ENCODE peak calls at places on chromosome 20, in nine cellular contexts. One of them, this sample, is unnamed.

GRCh38 chr20:1267809-1268374 is 1.8 kb downstream of the SNPH start:
- DNase-seq in GM23248: peak; percentile 12
- DNase-seq in Caki2: no peak
- DNase-seq in AG08395: no peak
- DNase-seq in T-helper 17 cell: no peak
- DNase-seq in stimulated activated CD4-positive, alpha-beta T cell treated with anti-CD3 and anti-CD28 coated beads, Interleukin-2, amount 100 ng/mL, for 4 hours: no peak
- DNase-seq in activated gamma-delta T cell treated with Interleukin-2 at 50 U/mL for 16 hours: no peak
- DNase-seq in activated T-cell treated with anti-CD3 and anti-CD28 coated beads for 24 hours: no peak
- DNase-seq in adipocyte: no peak
- DNase-seq in this sample: no peak

GRCh38 chr20:58512808-58513552 is 2.2 kb downstream of the APCDD1L start:
- DNase-seq in GM23248: peak; percentile 17
- DNase-seq in Caki2: no peak
- DNase-seq in AG08395: no peak
- DNase-seq in T-helper 17 cell: no peak
- DNase-seq in stimulated activated CD4-positive, alpha-beta T cell treated with anti-CD3 and anti-CD28 coated beads, Interleukin-2, amount 100 ng/mL, for 4 hours: no peak
- DNase-seq in activated gamma-delta T cell treated with Interleukin-2 at 50 U/mL for 16 hours: no peak
- DNase-seq in activated T-cell treated with anti-CD3 and anti-CD28 coated beads for 24 hours: no peak
- DNase-seq in adipocyte: no peak
- DNase-seq in this sample: no peak

GRCh38 chr20:55961351-55962320 is 43.7 kb downstream of the CBLN4 start:
- DNase-seq in GM23248: no peak
- DNase-seq in Caki2: no peak
- DNase-seq in AG08395: no peak
- DNase-seq in T-helper 17 cell: no peak
- DNase-seq in stimulated activated CD4-positive, alpha-beta T cell treated with anti-CD3 and anti-CD28 coated beads, Interleukin-2, amount 100 ng/mL, for 4 hours: no peak
- DNase-seq in activated gamma-delta T cell treated with Interleukin-2 at 50 U/mL for 16 hours: no peak
- DNase-seq in activated T-cell treated with anti-CD3 and anti-CD28 coated beads for 24 hours: no peak
- DNase-seq in adipocyte: no peak
- DNase-seq in this sample: no peak

GRCh38 chr20:15842872-15843271 is 730.4 kb downstream of the KIF16B start:
- DNase-seq in GM23248: no peak
- DNase-seq in Caki2: no peak
- DNase-seq in AG08395: no peak
- DNase-seq in T-helper 17 cell: no peak
- DNase-seq in stimulated activated CD4-positive, alpha-beta T cell treated with anti-CD3 and anti-CD28 coated beads, Interleukin-2, amount 100 ng/mL, for 4 hours: no peak
- DNase-seq in activated gamma-delta T cell treated with Interleukin-2 at 50 U/mL for 16 hours: no peak
- DNase-seq in activated T-cell treated with anti-CD3 and anti-CD28 coated beads for 24 hours: no peak
- DNase-seq in adipocyte: no peak
- DNase-seq in this sample: no peak

GRCh38 chr20:35607003-35607735 is 8.5 kb upstream of the SPAG4 start:
- DNase-seq in GM23248: peak; percentile 24
- DNase-seq in Caki2: no peak
- DNase-seq in AG08395: no peak
- DNase-seq in T-helper 17 cell: no peak
- DNase-seq in stimulated activated CD4-positive, alpha-beta T cell treated with anti-CD3 and anti-CD28 coated beads, Interleukin-2, amount 100 ng/mL, for 4 hours: no peak
- DNase-seq in activated gamma-delta T cell treated with Interleukin-2 at 50 U/mL for 16 hours: no peak
- DNase-seq in activated T-cell treated with anti-CD3 and anti-CD28 coated beads for 24 hours: no peak
- DNase-seq in adipocyte: no peak
- DNase-seq in this sample: no peak

GRCh38 chr20:20210327-20210726 is 157.6 kb upstream of the INSM1 start:
- DNase-seq in GM23248: peak; percentile 13
- DNase-seq in Caki2: no peak
- DNase-seq in AG08395: peak; percentile 42
- DNase-seq in T-helper 17 cell: no peak
- DNase-seq in stimulated activated CD4-positive, alpha-beta T cell treated with anti-CD3 and anti-CD28 coated beads, Interleukin-2, amount 100 ng/mL, for 4 hours: no peak
- DNase-seq in activated gamma-delta T cell treated with Interleukin-2 at 50 U/mL for 16 hours: no peak
- DNase-seq in activated T-cell treated with anti-CD3 and anti-CD28 coated beads for 24 hours: no peak
- DNase-seq in adipocyte: no peak
- DNase-seq in this sample: no peak

GRCh38 chr20:36461600-36462439 is 79.5 kb upstream of the MYL9 start:
- DNase-seq in GM23248: peak; percentile 80
- DNase-seq in Caki2: peak; percentile 17
- DNase-seq in AG08395: peak; percentile 35
- DNase-seq in T-helper 17 cell: peak; percentile 30
- DNase-seq in stimulated activated CD4-positive, alpha-beta T cell treated with anti-CD3 and anti-CD28 coated beads, Interleukin-2, amount 100 ng/mL, for 4 hours: no peak
- DNase-seq in activated gamma-delta T cell treated with Interleukin-2 at 50 U/mL for 16 hours: peak; percentile 20
- DNase-seq in activated T-cell treated with anti-CD3 and anti-CD28 coated beads for 24 hours: no peak
- DNase-seq in adipocyte: peak; percentile 77
- DNase-seq in this sample: peak; percentile 45

GRCh38 chr20:19711126-19711525 is 46.9 kb upstream of the RIN2 start:
- DNase-seq in GM23248: no peak
- DNase-seq in Caki2: no peak
- DNase-seq in AG08395: no peak
- DNase-seq in T-helper 17 cell: no peak
- DNase-seq in stimulated activated CD4-positive, alpha-beta T cell treated with anti-CD3 and anti-CD28 coated beads, Interleukin-2, amount 100 ng/mL, for 4 hours: no peak
- DNase-seq in activated gamma-delta T cell treated with Interleukin-2 at 50 U/mL for 16 hours: no peak
- DNase-seq in activated T-cell treated with anti-CD3 and anti-CD28 coated beads for 24 hours: no peak
- DNase-seq in adipocyte: no peak
- DNase-seq in this sample: no peak

GRCh38 chr20:38255389-38255788 is 5.1 kb downstream of the KIAA1755 start:
- DNase-seq in GM23248: peak; percentile 88
- DNase-seq in Caki2: no peak
- DNase-seq in AG08395: peak; percentile 39
- DNase-seq in T-helper 17 cell: no peak
- DNase-seq in stimulated activated CD4-positive, alpha-beta T cell treated with anti-CD3 and anti-CD28 coated beads, Interleukin-2, amount 100 ng/mL, for 4 hours: no peak
- DNase-seq in activated gamma-delta T cell treated with Interleukin-2 at 50 U/mL for 16 hours: no peak
- DNase-seq in activated T-cell treated with anti-CD3 and anti-CD28 coated beads for 24 hours: no peak
- DNase-seq in adipocyte: peak; percentile 59
- DNase-seq in this sample: no peak

GRCh38 chr20:14374191-14374590 is 36.8 kb upstream of the FLRT3 start:
- DNase-seq in GM23248: no peak
- DNase-seq in Caki2: no peak
- DNase-seq in AG08395: no peak
- DNase-seq in T-helper 17 cell: no peak
- DNase-seq in stimulated activated CD4-positive, alpha-beta T cell treated with anti-CD3 and anti-CD28 coated beads, Interleukin-2, amount 100 ng/mL, for 4 hours: no peak
- DNase-seq in activated gamma-delta T cell treated with Interleukin-2 at 50 U/mL for 16 hours: no peak
- DNase-seq in activated T-cell treated with anti-CD3 and anti-CD28 coated beads for 24 hours: no peak
- DNase-seq in adipocyte: no peak
- DNase-seq in this sample: no peak

GRCh38 chr20:39946053-39946810 is 742.8 kb downstream of the MAFB start:
- DNase-seq in GM23248: no peak
- DNase-seq in Caki2: no peak
- DNase-seq in AG08395: no peak
- DNase-seq in T-helper 17 cell: no peak
- DNase-seq in stimulated activated CD4-positive, alpha-beta T cell treated with anti-CD3 and anti-CD28 coated beads, Interleukin-2, amount 100 ng/mL, for 4 hours: no peak
- DNase-seq in activated gamma-delta T cell treated with Interleukin-2 at 50 U/mL for 16 hours: no peak
- DNase-seq in activated T-cell treated with anti-CD3 and anti-CD28 coated beads for 24 hours: no peak
- DNase-seq in adipocyte: no peak
- DNase-seq in this sample: no peak

GRCh38 chr20:49889245-49889942 is 25.9 kb downstream of the SPATA2 start:
- DNase-seq in GM23248: no peak
- DNase-seq in Caki2: no peak
- DNase-seq in AG08395: no peak
- DNase-seq in T-helper 17 cell: no peak
- DNase-seq in stimulated activated CD4-positive, alpha-beta T cell treated with anti-CD3 and anti-CD28 coated beads, Interleukin-2, amount 100 ng/mL, for 4 hours: no peak
- DNase-seq in activated gamma-delta T cell treated with Interleukin-2 at 50 U/mL for 16 hours: no peak
- DNase-seq in activated T-cell treated with anti-CD3 and anti-CD28 coated beads for 24 hours: no peak
- DNase-seq in adipocyte: no peak
- DNase-seq in this sample: no peak

GRCh38 chr20:34216382-34216742 is 24.9 kb upstream of the ASIP start:
- DNase-seq in GM23248: peak; percentile 16
- DNase-seq in Caki2: no peak
- DNase-seq in AG08395: no peak
- DNase-seq in T-helper 17 cell: no peak
- DNase-seq in stimulated activated CD4-positive, alpha-beta T cell treated with anti-CD3 and anti-CD28 coated beads, Interleukin-2, amount 100 ng/mL, for 4 hours: no peak
- DNase-seq in activated gamma-delta T cell treated with Interleukin-2 at 50 U/mL for 16 hours: no peak
- DNase-seq in activated T-cell treated with anti-CD3 and anti-CD28 coated beads for 24 hours: no peak
- DNase-seq in adipocyte: no peak
- DNase-seq in this sample: no peak

GRCh38 chr20:11917663-11918062 is at the start of gene BTBD3:
- DNase-seq in GM23248: peak; percentile 64
- DNase-seq in Caki2: no peak
- DNase-seq in AG08395: peak; percentile 79
- DNase-seq in T-helper 17 cell: no peak
- DNase-seq in stimulated activated CD4-positive, alpha-beta T cell treated with anti-CD3 and anti-CD28 coated beads, Interleukin-2, amount 100 ng/mL, for 4 hours: no peak
- DNase-seq in activated gamma-delta T cell treated with Interleukin-2 at 50 U/mL for 16 hours: no peak
- DNase-seq in activated T-cell treated with anti-CD3 and anti-CD28 coated beads for 24 hours: no peak
- DNase-seq in adipocyte: peak; percentile 21
- DNase-seq in this sample: peak; percentile 84

GRCh38 chr20:39702716-39703349 is 740.7 kb downstream of the DHX35 start:
- DNase-seq in GM23248: no peak
- DNase-seq in Caki2: no peak
- DNase-seq in AG08395: no peak
- DNase-seq in T-helper 17 cell: no peak
- DNase-seq in stimulated activated CD4-positive, alpha-beta T cell treated with anti-CD3 and anti-CD28 coated beads, Interleukin-2, amount 100 ng/mL, for 4 hours: no peak
- DNase-seq in activated gamma-delta T cell treated with Interleukin-2 at 50 U/mL for 16 hours: no peak
- DNase-seq in activated T-cell treated with anti-CD3 and anti-CD28 coated beads for 24 hours: no peak
- DNase-seq in adipocyte: no peak
- DNase-seq in this sample: no peak

GRCh38 chr20:36339646-36340592 is 33.8 kb downstream of the DLGAP4 start:
- DNase-seq in GM23248: no peak
- DNase-seq in Caki2: no peak
- DNase-seq in AG08395: no peak
- DNase-seq in T-helper 17 cell: no peak
- DNase-seq in stimulated activated CD4-positive, alpha-beta T cell treated with anti-CD3 and anti-CD28 coated beads, Interleukin-2, amount 100 ng/mL, for 4 hours: peak; percentile 1
- DNase-seq in activated gamma-delta T cell treated with Interleukin-2 at 50 U/mL for 16 hours: no peak
- DNase-seq in activated T-cell treated with anti-CD3 and anti-CD28 coated beads for 24 hours: no peak
- DNase-seq in adipocyte: no peak
- DNase-seq in this sample: no peak

GRCh38 chr20:50727792-50728485 is 3.4 kb upstream of the PARD6B start:
- DNase-seq in GM23248: no peak
- DNase-seq in Caki2: peak; percentile 98
- DNase-seq in AG08395: no peak
- DNase-seq in T-helper 17 cell: no peak
- DNase-seq in stimulated activated CD4-positive, alpha-beta T cell treated with anti-CD3 and anti-CD28 coated beads, Interleukin-2, amount 100 ng/mL, for 4 hours: no peak
- DNase-seq in activated gamma-delta T cell treated with Interleukin-2 at 50 U/mL for 16 hours: no peak
- DNase-seq in activated T-cell treated with anti-CD3 and anti-CD28 coated beads for 24 hours: no peak
- DNase-seq in adipocyte: no peak
- DNase-seq in this sample: no peak

GRCh38 chr20:30487947-30488926 is 769.2 kb upstream of the DEFB115 start:
- DNase-seq in GM23248: no peak
- DNase-seq in Caki2: no peak
- DNase-seq in AG08395: no peak
- DNase-seq in T-helper 17 cell: no peak
- DNase-seq in stimulated activated CD4-positive, alpha-beta T cell treated with anti-CD3 and anti-CD28 coated beads, Interleukin-2, amount 100 ng/mL, for 4 hours: no peak
- DNase-seq in activated gamma-delta T cell treated with Interleukin-2 at 50 U/mL for 16 hours: no peak
- DNase-seq in activated T-cell treated with anti-CD3 and anti-CD28 coated beads for 24 hours: no peak
- DNase-seq in adipocyte: no peak
- DNase-seq in this sample: no peak

GRCh38 chr20:57287007-57287810 is 20.8 kb upstream of the BMP7 start:
- DNase-seq in GM23248: peak; percentile 24
- DNase-seq in Caki2: no peak
- DNase-seq in AG08395: no peak
- DNase-seq in T-helper 17 cell: no peak
- DNase-seq in stimulated activated CD4-positive, alpha-beta T cell treated with anti-CD3 and anti-CD28 coated beads, Interleukin-2, amount 100 ng/mL, for 4 hours: no peak
- DNase-seq in activated gamma-delta T cell treated with Interleukin-2 at 50 U/mL for 16 hours: no peak
- DNase-seq in activated T-cell treated with anti-CD3 and anti-CD28 coated beads for 24 hours: no peak
- DNase-seq in adipocyte: no peak
- DNase-seq in this sample: no peak

GRCh38 chr20:20568604-20569205 is 143.7 kb downstream of the RALGAPA2 start:
- DNase-seq in GM23248: peak; percentile 74
- DNase-seq in Caki2: peak; percentile 11
- DNase-seq in AG08395: peak; percentile 59
- DNase-seq in T-helper 17 cell: no peak
- DNase-seq in stimulated activated CD4-positive, alpha-beta T cell treated with anti-CD3 and anti-CD28 coated beads, Interleukin-2, amount 100 ng/mL, for 4 hours: no peak
- DNase-seq in activated gamma-delta T cell treated with Interleukin-2 at 50 U/mL for 16 hours: peak; percentile 5
- DNase-seq in activated T-cell treated with anti-CD3 and anti-CD28 coated beads for 24 hours: peak; percentile 18
- DNase-seq in adipocyte: peak; percentile 82
- DNase-seq in this sample: peak; percentile 65

This sample was measured in hippocampal formation.